ENCODE peak calls at places on chromosomes 6 and 20, in eight cellular contexts. O is PC-3, C is H1, D is neural progenitor cell, B is GM23248, X is GM23338, H is IMR-90, N is DND-41. S is an unnamed sample. For H3K36me3, the result is how much of the 10 kb centered on the place peaks cover.

GRCh38 chr6:138157986-138158638 is 3.6 kb upstream of the ARFGEF3 start:
- DNase-seq in O (no peak), C (no peak), D (no peak), B (peak), X (no peak), H (no peak), N (no peak), S (peak)

GRCh38 chr6:32484614-32484998 is 44.9 kb downstream of the HLA-DRA start:
- DNase-seq in O (no peak), C (no peak), D (no peak), B (no peak), X (no peak), H (no peak), N (no peak), S (no peak)

GRCh38 chr6:151254451-151255081 is 14.8 kb downstream of the AKAP12 start:
- DNase-seq in O (peak), C (no peak), D (no peak), B (peak), X (peak), H (peak), N (no peak), S (peak)

GRCh38 chr6:35258858-35259193 is 709 bp upstream of the ZNF76 start:
- DNase-seq in O (no peak), C (no peak), D (no peak), B (peak), X (peak), H (peak), N (no peak), S (peak)

GRCh38 chr6:71333700-71334099 is 45.1 kb downstream of the OGFRL1 start:
- DNase-seq in O (peak), C (no peak), D (no peak), B (peak), X (no peak), H (peak), N (no peak), S (peak)

GRCh38 chr6:56246941-56247653 is at the start of gene COL21A1:
- DNase-seq in O (peak), C (peak), D (peak), B (peak), X (peak), H (no peak), N (no peak), S (peak)

GRCh38 chr6:68559716-68560115 is 75.4 kb upstream of the ADGRB3 start:
- DNase-seq in O (peak), C (no peak), D (peak), B (no peak), X (peak), H (no peak), N (no peak), S (no peak)

GRCh38 chr6:36804549-36804948 is 34.7 kb downstream of the CPNE5 start:
- DNase-seq in O (no peak), C (no peak), D (no peak), B (no peak), X (no peak), H (no peak), N (no peak), S (no peak)

GRCh38 chr6:83707829-83708545 is 914 bp downstream of the SNAP91 start:
- DNase-seq in O (no peak), C (peak), D (peak), B (peak), X (peak), H (no peak), N (no peak), S (peak)

DNA sequence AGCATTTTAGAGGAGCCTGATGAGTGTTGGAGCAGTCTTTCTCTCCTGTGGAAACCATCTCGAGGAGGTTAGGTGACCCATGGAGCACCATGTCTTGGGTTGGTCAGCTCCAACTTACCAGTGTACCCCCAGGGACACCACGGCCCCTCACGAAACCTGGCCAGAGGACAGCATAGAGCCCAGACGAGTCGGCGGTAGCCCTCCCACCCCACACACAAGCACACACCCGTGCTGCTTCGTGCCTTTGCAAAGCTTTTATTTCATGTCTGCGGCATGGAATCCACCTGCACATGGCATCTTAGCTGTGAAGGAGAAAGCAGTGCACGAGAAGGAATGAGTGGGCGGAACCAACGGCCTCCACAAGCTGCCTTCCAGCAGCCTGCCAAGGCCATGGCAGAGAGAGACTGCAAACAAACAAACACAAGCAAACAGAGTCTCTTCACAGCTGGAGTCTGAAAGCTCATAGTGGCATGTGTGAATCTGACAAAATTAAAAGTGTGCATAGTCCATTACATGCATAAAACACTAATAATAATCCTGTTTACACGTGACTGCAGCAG is 53.6 kb downstream of the EZR start:
- DNase-seq in O (no peak), C (no peak), D (no peak), B (no peak), X (no peak), H (no peak), N (no peak), S (peak)
- H3K36me3 ChIP-seq in O (under half), C (under half), D (under half), B (under half), X (under half), H (half or more), N (half or more), S (under half)

DNA sequence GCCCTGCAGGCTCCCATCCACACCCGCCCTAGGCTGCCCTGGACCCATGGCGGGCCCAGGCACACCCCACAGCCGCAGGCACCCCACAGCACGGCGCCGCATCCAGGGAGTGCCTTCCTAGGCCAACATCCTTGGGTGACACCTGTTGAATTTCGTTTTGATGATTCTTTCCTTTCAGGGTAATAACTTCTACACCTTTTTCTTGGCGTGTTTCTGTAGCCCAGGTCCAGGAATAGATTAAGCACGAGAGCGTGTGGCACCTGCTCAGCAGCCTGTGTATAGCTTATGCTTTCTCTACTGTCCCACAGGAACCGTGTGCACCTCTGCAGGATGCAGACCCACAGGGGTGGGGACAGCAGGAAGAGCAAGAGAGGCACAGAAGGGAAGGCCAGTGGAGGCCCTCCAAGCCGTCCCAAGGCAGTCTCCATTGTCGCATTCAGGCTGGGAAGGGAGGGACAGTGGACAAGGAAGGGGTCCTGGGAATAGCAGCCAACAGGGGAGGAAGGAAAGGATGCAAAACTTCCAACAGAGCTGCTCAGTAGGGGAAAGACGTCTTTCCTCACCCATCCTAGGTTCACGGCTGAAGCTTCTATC is 118.1 kb upstream of the AFDN start:
- DNase-seq in O (no peak), C (no peak), D (no peak), B (no peak), X (no peak), H (no peak), N (no peak), S (no peak)
- H3K4me2 ChIP-seq in O (no peak), C (no peak), D (no peak), B (no peak), X (no peak), H (no peak), N (no peak), S (no peak)

DNA sequence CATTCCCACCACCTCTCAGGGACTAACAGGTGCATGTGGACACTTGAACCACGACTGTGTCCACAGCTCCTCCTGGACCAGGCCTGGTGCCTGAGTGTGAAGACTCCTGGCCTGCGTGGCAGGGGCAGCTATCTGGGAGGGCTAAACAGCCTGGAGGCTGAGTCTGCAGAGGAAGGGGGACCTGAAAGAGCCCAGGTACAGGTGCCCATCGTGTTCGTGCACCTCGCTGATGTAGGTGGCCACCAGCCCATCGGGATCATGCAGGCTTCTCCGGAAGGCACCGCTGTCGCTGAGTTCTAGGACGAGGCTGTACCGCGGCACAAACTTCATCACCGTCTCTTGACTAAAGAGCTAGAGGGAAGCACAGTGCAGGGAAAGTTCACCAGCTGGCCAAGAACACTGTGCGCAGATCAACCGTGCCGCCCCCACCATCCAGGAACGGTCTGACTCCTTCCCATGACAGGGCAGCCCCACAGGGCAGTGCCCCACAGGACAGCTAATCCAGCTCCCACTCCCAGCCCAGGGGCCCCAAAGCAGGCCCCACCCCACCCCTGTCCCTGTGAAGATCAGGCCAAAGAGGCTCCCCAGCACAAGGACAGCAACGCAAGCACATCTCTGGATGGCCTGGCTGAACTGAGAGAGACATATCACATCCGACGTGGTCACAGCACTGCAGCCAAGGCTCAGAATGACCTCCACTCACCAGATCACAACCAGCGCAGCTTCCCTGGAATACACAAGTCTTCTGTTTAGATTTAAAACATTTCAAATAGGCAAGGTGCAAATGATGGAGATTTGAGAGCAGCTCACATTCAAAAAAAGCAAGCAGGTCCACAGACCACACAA is 14.8 kb downstream of the CST7 start:
- DNase-seq in O (no peak), C (no peak), D (no peak), B (no peak), X (no peak), H (no peak), N (peak), S (no peak)
- H3K36me3 ChIP-seq in O (under half), C (under half), D (under half), B (under half), X (under half), H (under half), N (half or more), S (under half)

GRCh38 chr20:59364611-59365010 is 64.2 kb downstream of the EDN3 start:
- DNase-seq in O (no peak), C (no peak), D (no peak), B (no peak), X (no peak), H (no peak), N (no peak), S (no peak)
- H3K4me2 ChIP-seq in O (no peak), C (no peak), D (no peak), B (no peak), X (no peak), H (no peak), N (no peak), S (no peak)

GRCh38 chr6:154805288-154805911 is 72.2 kb downstream of the SCAF8 start:
- DNase-seq in O (peak), C (no peak), D (peak), B (peak), X (peak), H (peak), N (no peak), S (peak)

GRCh38 chr6:154796484-154796883 is 63.3 kb downstream of the SCAF8 start:
- DNase-seq in O (no peak), C (no peak), D (no peak), B (no peak), X (peak), H (no peak), N (no peak), S (no peak)

GRCh38 chr6:154797857-154798256 is 64.6 kb downstream of the SCAF8 start:
- DNase-seq in O (no peak), C (no peak), D (no peak), B (no peak), X (no peak), H (no peak), N (no peak), S (no peak)

GRCh38 chr6:154800338-154800737 is 67.1 kb downstream of the SCAF8 start:
- DNase-seq in O (no peak), C (no peak), D (no peak), B (no peak), X (no peak), H (no peak), N (no peak), S (no peak)
- H3K36me3 ChIP-seq in O (under half), C (under half), D (under half), B (under half), X (under half), H (under half), N (half or more), S (under half)

GRCh38 chr20:51763965-51764602 is 4.1 kb downstream of the ATP9A start:
- DNase-seq in O (no peak), C (no peak), D (no peak), B (peak), X (peak), H (peak), N (no peak), S (no peak)

GRCh38 chr20:51769941-51770615 is 1.9 kb upstream of the ATP9A start:
- DNase-seq in O (no peak), C (no peak), D (no peak), B (peak), X (no peak), H (no peak), N (no peak), S (no peak)

GRCh38 chr20:51768759-51769517 is 748 bp upstream of the ATP9A start:
- DNase-seq in O (no peak), C (no peak), D (no peak), B (peak), X (peak), H (no peak), N (no peak), S (no peak)

GRCh38 chr20:51767018-51767866 is 948 bp downstream of the ATP9A start:
- DNase-seq in O (peak), C (peak), D (peak), B (peak), X (peak), H (no peak), N (no peak), S (peak)

GRCh38 chr20:51767867-51768758 is at the start of gene ATP9A:
- DNase-seq in O (peak), C (peak), D (peak), B (peak), X (peak), H (peak), N (no peak), S (peak)
- H3K4me2 ChIP-seq in O (peak), C (peak), D (peak), B (peak), X (peak), H (peak), N (no peak), S (peak)

GRCh38 chr6:10626154-10626741 is 68.2 kb downstream of the C6orf52 start:
- DNase-seq in O (no peak), C (no peak), D (peak), B (no peak), X (no peak), H (peak), N (no peak), S (peak)

GRCh38 chr6:10633216-10633615 is 61.2 kb downstream of the C6orf52 start:
- DNase-seq in O (peak), C (no peak), D (no peak), B (peak), X (no peak), H (peak), N (no peak), S (peak)

GRCh38 chr6:10630178-10630577 is 64.2 kb downstream of the C6orf52 start:
- DNase-seq in O (no peak), C (no peak), D (no peak), B (no peak), X (no peak), H (no peak), N (no peak), S (no peak)

GRCh38 chr6:10621847-10622246 is 72.6 kb downstream of the C6orf52 start:
- DNase-seq in O (no peak), C (no peak), D (no peak), B (no peak), X (peak), H (no peak), N (no peak), S (no peak)

DNA sequence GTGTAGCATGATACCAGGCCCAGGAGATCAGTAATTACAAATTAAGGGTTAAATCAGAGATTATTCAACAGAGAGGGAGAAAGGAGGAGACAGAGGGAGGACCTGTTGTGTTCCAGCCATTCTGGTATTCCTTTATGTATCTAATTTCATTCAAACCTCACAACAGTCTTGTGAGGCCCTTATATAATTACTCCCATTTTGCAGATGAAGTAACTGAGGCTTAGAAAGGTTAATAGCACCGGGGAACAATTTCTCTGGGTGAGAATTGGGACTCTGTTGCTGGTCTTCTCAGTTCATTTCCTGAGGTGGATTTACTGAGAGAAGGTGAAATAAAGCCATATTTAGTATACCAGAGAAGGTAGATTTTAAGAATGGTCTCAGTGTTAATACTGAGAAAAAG is 66.6 kb downstream of the C6orf52 start:
- DNase-seq in O (no peak), C (no peak), D (no peak), B (no peak), X (no peak), H (no peak), N (no peak), S (no peak)
- H3K36me3 ChIP-seq in O (under half), C (under half), D (under half), B (under half), X (under half), H (under half), N (under half), S (under half)

GRCh38 chr20:38110525-38111178 is 54.4 kb downstream of the TGM2 start:
- DNase-seq in O (no peak), C (peak), D (no peak), B (no peak), X (no peak), H (no peak), N (no peak), S (no peak)
- H3K4me2 ChIP-seq in O (peak), C (no peak), D (no peak), B (peak), X (no peak), H (no peak), N (no peak), S (no peak)

GRCh38 chr20:53982624-53983023 is 87.8 kb downstream of the BCAS1 start:
- DNase-seq in O (no peak), C (no peak), D (no peak), B (no peak), X (no peak), H (no peak), N (no peak), S (no peak)
- H3K36me3 ChIP-seq in O (under half), C (under half), D (under half), B (under half), X (under half), H (under half), N (under half), S (under half)

GRCh38 chr6:3208775-3209113 is 18.7 kb downstream of the TUBB2B start:
- DNase-seq in O (no peak), C (no peak), D (no peak), B (no peak), X (no peak), H (no peak), N (no peak), S (no peak)
- H3K4me2 ChIP-seq in O (peak), C (peak), D (peak), B (peak), X (peak), H (peak), N (no peak), S (peak)

S was measured in hepatocyte.